ENCODE peak calls at places on chromosome 15, in six cellular contexts. E is H1, C is SK-N-SH, D is heart right ventricle, I is fibroblast of lung, N is testis. W is an unnamed sample.

GRCh38 chr15:72835289-72835890 is 51.8 kb upstream of the ADPGK start:
- DNase-seq in D (no peak), N (peak; percentile 17), I (peak; percentile 11), C (no peak), E (no peak), W (no peak)

GRCh38 chr15:66964111-66964738 is 101.2 kb upstream of the SMAD3 start:
- DNase-seq in E (no peak), N (no peak), D (no peak), I (no peak), C (no peak), W (no peak)

GRCh38 chr15:70483513-70483912 is 279.8 kb downstream of the UACA start:
- DNase-seq in C (no peak), D (no peak), N (no peak), I (no peak), E (no peak), W (no peak)

GRCh38 chr15:98067339-98067738 is 106.8 kb downstream of the ARRDC4 start:
- DNase-seq in E (no peak), I (no peak), C (no peak), N (no peak), D (no peak), W (no peak)

GRCh38 chr15:101641134-101641764 is 10.9 kb downstream of the TM2D3 start:
- DNase-seq in I (peak; percentile 79), D (peak; percentile 59), N (peak; percentile 87), C (peak; percentile 58), E (no peak), W (peak; percentile 65)

GRCh38 chr15:99153026-99153535 is 48.2 kb downstream of the SYNM start:
- DNase-seq in N (no peak), D (no peak), I (no peak), E (no peak), C (no peak), W (no peak)

GRCh38 chr15:28037969-28038640 is 61.0 kb downstream of the OCA2 start:
- DNase-seq in D (no peak), N (no peak), I (peak; percentile 1), E (no peak), C (no peak), W (no peak)

GRCh38 chr15:100732359-100733055 is 130.1 kb downstream of the ASB7 start:
- DNase-seq in C (no peak), N (no peak), I (no peak), E (no peak), D (no peak), W (no peak)

GRCh38 chr15:51658664-51659063 is 22.6 kb upstream of the SCG3 start:
- DNase-seq in D (no peak), I (no peak), N (no peak), C (no peak), E (no peak), W (no peak)

GRCh38 chr15:61621146-61621545 is 392.0 kb upstream of the RORA start:
- DNase-seq in D (no peak), C (peak; percentile 61), E (no peak), I (no peak), N (peak; percentile 63), W (peak; percentile 30)

GRCh38 chr15:55654541-55654940 is 66.4 kb upstream of the PYGO1 start:
- DNase-seq in D (no peak), N (no peak), I (peak; percentile 74), E (no peak), C (no peak), W (no peak)

GRCh38 chr15:39587291-39587909 is 6.5 kb downstream of the THBS1 start:
- DNase-seq in E (no peak), C (no peak), D (no peak), N (no peak), I (peak; percentile 23), W (no peak)
- H3K4me1 ChIP-seq in E (peaks cover 3% of the 10 kb centered on the region), C (peaks cover 1% of the 10 kb centered on the region), D (peaks cover 22% of the 10 kb centered on the region), N (no peaks in the 10 kb centered on the region), I (peaks cover 9% of the 10 kb centered on the region), W (no peaks in the 10 kb centered on the region)

GRCh38 chr15:64870350-64870749 is 28.6 kb downstream of the PLEKHO2 start:
- DNase-seq in D (no peak), N (no peak), E (no peak), I (no peak), C (no peak), W (no peak)
- TF ChIP-seq CTCF in D (no peak), N (no peak), E (no peak), I (no peak), C (no peak), W (no peak)

DNA sequence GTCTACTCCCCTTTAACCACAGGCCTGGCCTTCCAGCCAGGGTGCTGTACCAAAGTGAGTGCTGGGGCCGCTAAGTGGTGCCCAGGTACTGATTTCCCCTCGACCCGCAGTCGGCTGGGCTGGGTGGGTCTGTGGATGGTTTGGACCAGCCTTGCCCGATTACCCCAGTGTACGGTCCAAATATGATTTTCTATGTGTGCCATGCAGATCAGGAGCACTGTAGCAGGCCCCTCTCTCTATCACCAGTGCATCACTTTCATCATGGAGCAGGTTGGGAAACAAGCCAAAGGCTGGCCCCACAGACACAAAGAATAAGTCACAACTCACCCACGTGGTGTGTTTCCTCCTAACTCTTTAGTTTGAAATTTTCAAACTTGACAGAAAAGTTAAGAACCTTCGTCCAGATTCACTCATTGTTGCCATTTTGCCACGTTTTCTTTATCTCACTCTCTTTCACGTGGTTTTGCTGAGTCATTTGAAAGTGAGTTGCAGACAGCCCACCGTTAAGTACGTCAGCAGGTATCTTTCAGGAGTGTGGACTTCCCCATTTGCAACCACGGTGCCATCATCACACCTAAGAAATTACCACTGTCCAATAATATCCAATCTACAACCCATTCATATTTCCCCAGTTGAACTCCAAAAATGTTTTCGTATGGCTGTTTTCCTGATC is 37.0 kb downstream of the ZNF710 start:
- DNase-seq in C (no peak), D (no peak), I (peak; percentile 28), E (no peak), N (no peak), W (no peak)
- H3K4me1 ChIP-seq in C (peaks cover 29% of the 10 kb centered on the region), D (peaks cover 27% of the 10 kb centered on the region), I (peaks cover 32% of the 10 kb centered on the region), E (peaks cover 36% of the 10 kb centered on the region), N (peaks cover 4% of the 10 kb centered on the region), W (peaks cover 19% of the 10 kb centered on the region)

GRCh38 chr15:23503546-23503945 is 56.5 kb upstream of the GOLGA6L2 start:
- DNase-seq in D (no peak), I (no peak), C (no peak), N (no peak), E (no peak), W (no peak)

GRCh38 chr15:23497710-23498111 is 50.7 kb upstream of the GOLGA6L2 start:
- DNase-seq in N (no peak), E (no peak), I (peak; percentile 2), D (no peak), C (peak; percentile 20), W (no peak)
- TF ChIP-seq CTCF in N (peak; percentile 30), E (no peak), I (peak; percentile 16), D (no peak), C (peak; percentile 54), W (peak; percentile 19)

DNA sequence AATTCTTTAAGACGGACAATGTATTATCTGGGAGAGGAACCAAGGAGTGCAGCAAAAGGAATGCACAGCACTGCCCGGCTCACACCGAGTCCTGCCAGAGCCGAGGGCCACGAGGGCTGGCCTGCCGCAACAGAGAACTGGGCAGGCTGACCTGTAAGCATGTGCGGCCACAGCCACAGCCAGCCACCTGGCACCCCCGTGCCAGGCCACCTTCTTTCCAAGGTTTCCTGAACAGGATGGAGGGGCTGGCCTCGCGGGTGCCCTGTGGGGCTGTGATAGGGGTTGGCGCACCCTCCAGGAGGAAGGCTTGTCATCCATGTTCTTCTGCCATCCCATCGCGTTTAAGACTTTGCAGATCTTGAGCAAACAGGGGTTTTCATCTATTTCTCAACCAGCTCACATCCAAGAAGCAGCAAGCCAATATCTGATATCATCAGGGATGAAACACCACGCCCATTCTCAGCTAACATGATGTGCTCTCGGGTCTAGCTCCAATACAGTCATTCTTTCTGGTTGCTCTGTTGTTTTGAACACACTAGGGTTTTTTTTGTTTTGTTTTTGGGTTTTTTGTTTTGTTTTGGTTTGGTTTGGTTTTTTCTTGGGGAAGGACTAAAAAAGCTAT is 10.2 kb downstream of the CA12 start:
- DNase-seq in D (no peak), E (no peak), N (no peak), C (no peak), I (peak; percentile 71), W (peak; percentile 57)
- H3K4me1 ChIP-seq in D (peaks cover 14% of the 10 kb centered on the region), E (peaks cover 4% of the 10 kb centered on the region), N (no peaks in the 10 kb centered on the region), C (peaks cover 20% of the 10 kb centered on the region), I (peaks cover 37% of the 10 kb centered on the region), W (peaks cover 20% of the 10 kb centered on the region)

GRCh38 chr15:25136119-25136518 is 181.3 kb downstream of the SNRPN start:
- DNase-seq in N (peak; percentile 31), C (peak; percentile 2), E (no peak), D (no peak), I (peak; percentile 28), W (no peak)
- TF ChIP-seq CTCF in N (peak; percentile 8), C (peak; percentile 47), E (peak; percentile 18), D (peak; percentile 36), I (peak; percentile 40), W (peak; percentile 33)

GRCh38 chr15:40312370-40313158 is 4.8 kb upstream of the PLCB2 start:
- DNase-seq in I (no peak), E (no peak), D (no peak), N (no peak), C (no peak), W (no peak)
- H3K4me1 ChIP-seq in I (peaks cover 2% of the 10 kb centered on the region), E (peaks cover 14% of the 10 kb centered on the region), D (peaks cover 5% of the 10 kb centered on the region), N (peaks cover 6% of the 10 kb centered on the region), C (peaks cover 7% of the 10 kb centered on the region), W (no peaks in the 10 kb centered on the region)

GRCh38 chr15:59642351-59642750 is 15.0 kb downstream of the GTF2A2 start:
- DNase-seq in D (no peak), C (no peak), E (no peak), I (peak; percentile 19), N (no peak), W (no peak)
- TF ChIP-seq CTCF in D (no peak), C (peak; percentile 57), E (no peak), I (peak; percentile 13), N (no peak), W (no peak)

W was measured in psoas muscle.